ENCODE peak calls at places on chromosomes 4 and X, in four cellular contexts. R is Right ventricle myocardium superior, F is renal cortical epithelial cell, K is head of caudate nucleus. D is an unnamed sample.

GRCh38 chrX:154840856-154841255 is 6.4 kb upstream of the SMIM9 start:
- DNase-seq in R (no peak), F (peak), K (no peak), D (no peak)

GRCh38 chrX:98405376-98405775 is 1521.7 kb downstream of the RPA4 start:
- DNase-seq in R (no peak), F (peak), K (no peak), D (no peak)

GRCh38 chr4:151204925-151205524 is 71.9 kb upstream of the PRSS48 start:
- DNase-seq in R (no peak), F (peak), K (no peak), D (no peak)

GRCh38 chrX:103453655-103454054 is 65.6 kb downstream of the RAB40A start:
- DNase-seq in R (no peak), F (peak), K (no peak), D (no peak)

GRCh38 chrX:143683486-143683885 is 37.1 kb downstream of the SPANXN2 start:
- DNase-seq in R (no peak), F (no peak), K (no peak), D (no peak)

GRCh38 chrX:131577433-131577832 is 33.6 kb downstream of the OR13H1 start:
- DNase-seq in R (no peak), F (no peak), K (no peak), D (no peak)

GRCh38 chrX:39677987-39678840 is 419.5 kb downstream of the BCOR start:
- DNase-seq in R (peak), F (no peak), K (peak), D (no peak)

GRCh38 chrX:15465347-15465746 is 27.8 kb downstream of the PIR start:
- DNase-seq in R (no peak), F (no peak), K (no peak), D (no peak)

GRCh38 chr4:140049024-140049923 is 104.7 kb downstream of the MAML3 start:
- DNase-seq in R (peak), F (peak), K (peak), D (peak)

GRCh38 chrX:137823257-137823656 is 257.3 kb downstream of the ZIC3 start:
- DNase-seq in R (no peak), F (no peak), K (no peak), D (no peak)

GRCh38 chr4:24770111-24770584 is 25.2 kb upstream of the SOD3 start:
- DNase-seq in R (no peak), F (peak), K (no peak), D (no peak)

GRCh38 chr4:174318829-174319764 is 35.4 kb downstream of the CEP44 start:
- DNase-seq in R (no peak), F (peak), K (no peak), D (no peak)

D was measured in aorta.